ENCODE peak calls at places on chromosomes 1 and 21, in six cellular contexts. E is lower lobe of right lung, C is glutamatergic neuron, N is GM06990, J is pancreas, P is cardiac muscle cell. R is an unnamed sample.

GRCh38 chr1:49765034-49765433 is 258.7 kb downstream of the AGBL4 start:
- DNase-seq in E (no peak), C (no peak), N (no peak), J (peak; percentile 57), P (no peak), R (no peak)

GRCh38 chr1:219269171-219269570 is 95.5 kb downstream of the LYPLAL1 start:
- DNase-seq in E (no peak), C (no peak), N (no peak), J (no peak), P (no peak), R (no peak)

GRCh38 chr1:34914958-34915357 is 14.5 kb downstream of the DLGAP3 start:
- DNase-seq in E (no peak), C (no peak), N (no peak), J (no peak), P (no peak), R (no peak)

GRCh38 chr1:96660503-96660902 is 61.1 kb upstream of the PTBP2 start:
- DNase-seq in E (no peak), C (no peak), N (no peak), J (no peak), P (peak; percentile 53), R (no peak)

GRCh38 chr1:41806472-41807155 is 112.1 kb downstream of the HIVEP3 start:
- DNase-seq in E (no peak), C (no peak), N (peak; percentile 78), J (no peak), P (no peak), R (no peak)

GRCh38 chr1:26094677-26095383 is 16.8 kb upstream of the PDIK1L start:
- DNase-seq in E (peak; percentile 44), C (peak; percentile 24), N (no peak), J (peak; percentile 50), P (peak; percentile 68), R (no peak)

GRCh38 chr1:226939439-226940028 is 560 bp upstream of the COQ8A start:
- DNase-seq in E (peak; percentile 84), C (peak; percentile 69), N (no peak), J (peak; percentile 78), P (peak; percentile 59), R (peak; percentile 78)

GRCh38 chr21:39050839-39051560 is 132.3 kb downstream of the PSMG1 start:
- DNase-seq in E (no peak), C (no peak), N (no peak), J (no peak), P (no peak), R (no peak)

GRCh38 chr1:13517193-13517812 is 3.5 kb upstream of the LRRC38 start:
- DNase-seq in E (no peak), C (peak; percentile 63), N (no peak), J (no peak), P (peak; percentile 30), R (no peak)

GRCh38 chr1:36306210-36306901 is at the start of gene SH3D21:
- DNase-seq in E (peak; percentile 81), C (peak; percentile 53), N (no peak), J (peak; percentile 59), P (peak; percentile 33), R (no peak)

GRCh38 chr1:114545796-114546195 is 34.8 kb upstream of the TRIM33 start:
- DNase-seq in E (no peak), C (no peak), N (no peak), J (no peak), P (no peak), R (no peak)

GRCh38 chr21:29025328-29025713 is 853 bp downstream of the USP16 start:
- DNase-seq in E (no peak), C (no peak), N (no peak), J (no peak), P (peak; percentile 15), R (no peak)

GRCh38 chr1:27109103-27109822 is 45.7 kb downstream of the SLC9A1 start:
- DNase-seq in E (no peak), C (peak; percentile 61), N (no peak), J (no peak), P (peak; percentile 29), R (peak; percentile 56)

GRCh38 chr1:79568411-79568810 is 561.9 kb upstream of the ADGRL4 start:
- DNase-seq in E (no peak), C (no peak), N (no peak), J (no peak), P (peak; percentile 74), R (no peak)

GRCh38 chr1:56070601-56071000 is 508.8 kb downstream of the PLPP3 start:
- DNase-seq in E (no peak), C (no peak), N (no peak), J (no peak), P (no peak), R (no peak)

GRCh38 chr1:72439036-72439435 is 156.7 kb upstream of the NEGR1 start:
- DNase-seq in E (no peak), C (no peak), N (no peak), J (no peak), P (peak; percentile 4), R (no peak)

GRCh38 chr1:34907487-34908090 is 21.9 kb downstream of the DLGAP3 start:
- DNase-seq in E (no peak), C (no peak), N (no peak), J (no peak), P (no peak), R (no peak)

GRCh38 chr1:205589618-205590456 is 42.0 kb downstream of the ELK4 start:
- DNase-seq in E (no peak), C (no peak), N (no peak), J (no peak), P (no peak), R (no peak)

GRCh38 chr1:110668523-110668922 is 6.2 kb downstream of the KCNA3 start:
- DNase-seq in E (no peak), C (no peak), N (no peak), J (no peak), P (no peak), R (no peak)

GRCh38 chr1:180376253-180376652 is 126.1 kb downstream of the ACBD6 start:
- DNase-seq in E (no peak), C (no peak), N (no peak), J (no peak), P (no peak), R (no peak)

GRCh38 chr1:4944911-4945310 is 290.5 kb downstream of the AJAP1 start:
- DNase-seq in E (no peak), C (no peak), N (no peak), J (no peak), P (no peak), R (no peak)
- TF ChIP-seq CTCF in E (no peak), C (no peak), N (no peak), J (no peak), P (no peak), R (no peak)

GRCh38 chr1:92817137-92817697 is 14.6 kb upstream of the RPL5 start:
- DNase-seq in E (no peak), C (no peak), N (no peak), J (no peak), P (no peak), R (no peak)

GRCh38 chr1:92820551-92820950 is 11.3 kb upstream of the RPL5 start:
- DNase-seq in E (no peak), C (no peak), N (no peak), J (no peak), P (no peak), R (no peak)

GRCh38 chr1:92817986-92818764 is 13.7 kb upstream of the RPL5 start:
- DNase-seq in E (no peak), C (no peak), N (no peak), J (no peak), P (peak; percentile 60), R (no peak)

GRCh38 chr1:92822907-92823306 is 8.9 kb upstream of the RPL5 start:
- DNase-seq in E (no peak), C (no peak), N (no peak), J (no peak), P (peak; percentile 73), R (no peak)

GRCh38 chr1:92820024-92820423 is 11.8 kb upstream of the RPL5 start:
- DNase-seq in E (no peak), C (no peak), N (no peak), J (no peak), P (no peak), R (no peak)
- TF ChIP-seq CTCF in E (no peak), C (no peak), N (no peak), J (no peak), P (no peak), R (no peak)

GRCh38 chr1:45354838-45355237 is 14.6 kb upstream of the MUTYH start:
- DNase-seq in E (no peak), C (no peak), N (no peak), J (no peak), P (no peak), R (no peak)
- TF ChIP-seq CTCF in E (no peak), C (no peak), N (no peak), J (no peak), P (no peak), R (no peak)

DNA sequence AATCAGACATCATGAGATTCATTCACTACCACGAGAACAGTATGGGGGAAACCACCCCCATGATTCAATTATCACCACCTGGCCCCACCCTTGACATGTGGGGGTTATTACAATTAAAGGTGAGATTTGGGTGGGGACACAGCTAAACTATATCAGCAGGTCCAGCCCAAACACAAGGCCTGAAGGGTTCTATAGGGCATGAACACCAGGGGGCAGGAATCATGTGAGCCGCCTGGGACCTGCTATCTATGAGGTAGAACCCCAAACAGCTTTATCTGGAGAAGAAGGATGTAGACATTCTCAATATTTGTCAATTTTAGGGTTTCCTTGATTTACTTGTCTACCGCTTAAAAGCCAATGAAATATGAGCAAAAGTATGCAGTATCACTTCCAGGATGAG is 294.9 kb upstream of the DEPDC1 start:
- DNase-seq in E (no peak), C (no peak), N (no peak), J (no peak), P (no peak), R (no peak)
- TF ChIP-seq CTCF in E (no peak), C (no peak), N (no peak), J (no peak), P (no peak), R (no peak)

DNA sequence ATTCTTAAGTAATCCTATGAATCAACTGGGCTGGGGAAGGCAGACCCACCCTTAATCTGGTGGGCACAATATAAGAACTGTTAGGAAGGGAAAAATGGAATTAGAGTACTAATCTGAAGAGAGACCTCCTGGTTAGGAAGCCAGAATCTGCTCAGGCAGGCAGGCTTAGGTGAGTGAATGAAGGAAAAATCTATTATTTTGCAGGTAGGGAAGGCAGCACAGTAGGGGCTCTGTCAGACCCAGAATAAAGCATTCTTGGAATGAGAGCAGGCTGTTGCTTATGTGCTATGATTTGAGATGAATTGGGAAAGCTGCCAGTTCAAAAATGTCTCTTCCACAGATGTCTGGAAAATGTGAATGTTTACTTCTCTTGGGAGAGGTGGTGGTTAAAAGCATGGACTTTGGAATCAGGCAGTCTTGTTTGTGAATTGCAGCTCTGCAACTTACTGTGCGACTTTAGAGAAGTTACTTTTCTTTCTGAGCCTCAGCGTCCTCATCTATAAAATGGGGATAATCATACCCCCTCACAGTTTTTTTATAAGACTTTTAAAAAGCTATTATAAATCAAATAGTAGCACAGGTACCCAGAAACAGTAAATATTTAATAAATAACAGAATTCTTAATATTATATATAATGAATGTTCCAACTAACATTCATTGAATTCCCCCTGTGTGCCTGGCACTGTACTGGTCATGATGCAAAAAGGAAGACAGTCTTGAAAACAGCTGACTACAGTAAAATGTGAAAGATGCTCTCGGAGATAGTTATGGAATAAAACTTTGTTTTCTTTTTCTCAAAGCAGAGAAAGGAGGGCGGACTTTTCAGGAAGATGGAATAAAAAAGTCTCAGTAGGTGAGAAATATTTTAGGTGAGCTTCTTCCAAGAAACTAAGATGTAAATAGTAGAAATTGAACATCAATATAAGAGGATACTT is 15.3 kb upstream of the ZNF644 start:
- DNase-seq in E (no peak), C (no peak), N (no peak), J (no peak), P (peak; percentile 26), R (no peak)
- TF ChIP-seq CTCF in E (no peak), C (no peak), N (no peak), J (no peak), P (no peak), R (no peak)